ENCODE peak calls at places on chromosomes 2 and 18, in six cellular contexts. X is midbrain; T is H9; B is left lung; N is activated T-cell treated with anti-CD3 and anti-CD28 coated beads for 1 hour; O is stimulated activated CD8-positive, alpha-beta memory T cell treated with anti-CD3 and anti-CD28 coated beads, Interleukin-4, amount 100 ng/mL, for 48 hours. V is an unnamed sample.

GRCh38 chr2:31246184-31246852 is 12.4 kb downstream of the EHD3 start:
- DNase-seq in O (no peak), B (no peak), T (no peak), X (no peak), N (no peak), V (no peak)

GRCh38 chr18:48924621-48925601 is 25.9 kb downstream of the SMAD7 start:
- DNase-seq in B (no peak), X (no peak), T (no peak), O (no peak), N (no peak), V (no peak)

GRCh38 chr2:98637401-98638144 is 29.2 kb downstream of the UNC50 start:
- DNase-seq in N (no peak), B (no peak), T (no peak), X (no peak), O (peak), V (no peak)

GRCh38 chr2:189304360-189304759 is 124.8 kb upstream of the COL5A2 start:
- DNase-seq in O (peak), X (no peak), N (peak), T (no peak), B (no peak), V (no peak)

GRCh38 chr18:55732227-55733106 is 144.5 kb upstream of the TCF4 start:
- DNase-seq in T (no peak), N (no peak), B (no peak), O (no peak), X (no peak), V (no peak)

GRCh38 chr2:195364015-195364965 is 292.7 kb upstream of the SLC39A10 start:
- DNase-seq in T (no peak), N (no peak), B (no peak), X (no peak), O (no peak), V (no peak)

GRCh38 chr18:68083131-68083530 is 566.6 kb upstream of the DSEL start:
- DNase-seq in O (no peak), T (no peak), N (no peak), B (no peak), X (no peak), V (no peak)

GRCh38 chr18:79385749-79386341 is 9.9 kb upstream of the NFATC1 start:
- DNase-seq in T (peak), B (no peak), X (no peak), O (no peak), N (no peak), V (no peak)

GRCh38 chr18:58051765-58052460 is 7.9 kb downstream of the NEDD4L start:
- DNase-seq in X (peak), O (no peak), N (no peak), B (no peak), T (no peak), V (no peak)

GRCh38 chr2:58866040-58866439 is 624.9 kb upstream of the FANCL start:
- DNase-seq in N (no peak), T (peak), O (no peak), X (no peak), B (no peak), V (no peak)

GRCh38 chr2:232473467-232473890 is 14.2 kb downstream of the ECEL1 start:
- DNase-seq in X (no peak), O (no peak), T (no peak), B (no peak), N (no peak), V (no peak)

GRCh38 chr2:239747274-239747673 is 277.9 kb downstream of the NDUFA10 start:
- DNase-seq in T (no peak), B (peak), N (no peak), X (no peak), O (no peak), V (no peak)

GRCh38 chr2:175010848-175011254 is 5.7 kb upstream of the CHN1 start:
- DNase-seq in B (no peak), X (no peak), O (no peak), N (no peak), T (no peak), V (no peak)

GRCh38 chr2:19695706-19696105 is 206.1 kb downstream of the TTC32 start:
- DNase-seq in N (no peak), O (no peak), X (no peak), T (no peak), B (no peak), V (no peak)

GRCh38 chr2:239866350-239866749 is 158.8 kb downstream of the NDUFA10 start:
- DNase-seq in O (no peak), T (no peak), N (no peak), X (no peak), B (no peak), V (no peak)

GRCh38 chr2:196136151-196136550 is 35.2 kb downstream of the STK17B start:
- DNase-seq in N (no peak), X (no peak), B (no peak), T (no peak), O (no peak), V (no peak)

V was measured in activated B cell treated with CpG ODN at 0.5 μM for 24 hours.